ENCODE peak calls at places on chromosomes 7 and 10, in five cellular contexts. N is neural crest cell; V is effector memory CD4-positive, alpha-beta T cell; E is heart left ventricle; Y is T-helper 1 cell. F is an unnamed sample.

GRCh38 chr7:126605056-126605455 is 647.7 kb downstream of the GRM8 start:
- DNase-seq in V (no peak), Y (no peak), N (no peak), E (no peak), F (no peak)

GRCh38 chr7:103314849-103315248 is 17.6 kb downstream of the PMPCB start:
- DNase-seq in Y (no peak), E (no peak), N (no peak), V (no peak), F (no peak)

GRCh38 chr7:7761974-7762769 is 43.8 kb upstream of the RPA3 start:
- DNase-seq in V (no peak), Y (no peak), N (no peak), E (no peak), F (no peak)

GRCh38 chr10:81472927-81473470 is 402.0 kb upstream of the NRG3 start:
- DNase-seq in Y (no peak), N (no peak), E (no peak), V (no peak), F (no peak)

GRCh38 chr10:106582291-106582690 is 582.2 kb downstream of the SORCS1 start:
- DNase-seq in N (no peak), E (no peak), Y (no peak), V (no peak), F (no peak)

GRCh38 chr7:102433319-102434038 is at the start of gene ORAI2:
- DNase-seq in V (peak; percentile 85), E (peak; percentile 86), N (peak; percentile 70), Y (peak; percentile 79), F (peak; percentile 89)

GRCh38 chr10:79093658-79094411 is 25.1 kb downstream of the ZMIZ1 start:
- DNase-seq in V (no peak), Y (no peak), N (no peak), E (no peak), F (no peak)

GRCh38 chr7:4849390-4849789 is 12.4 kb downstream of the PAPOLB start:
- DNase-seq in N (peak; percentile 14), Y (no peak), V (no peak), E (no peak), F (no peak)

GRCh38 chr10:122143238-122143841 is 127.8 kb upstream of the BTBD16 start:
- DNase-seq in Y (no peak), V (no peak), N (no peak), E (no peak), F (no peak)

GRCh38 chr10:100186253-100186780 is 488 bp upstream of the ERLIN1 start:
- DNase-seq in E (peak; percentile 35), Y (no peak), N (no peak), V (no peak), F (no peak)

GRCh38 chr10:35371731-35372130 is 35.4 kb downstream of the CCNY start:
- DNase-seq in Y (no peak), N (no peak), V (no peak), E (no peak), F (no peak)

GRCh38 chr7:123573896-123574467 is 16.4 kb upstream of the NDUFA5 start:
- DNase-seq in E (no peak), N (no peak), V (no peak), Y (no peak), F (no peak)

GRCh38 chr10:24847476-24847875 is 104.9 kb downstream of the PRTFDC1 start:
- DNase-seq in V (no peak), Y (no peak), E (no peak), N (no peak), F (no peak)

GRCh38 chr7:27211694-27212316 is 11.9 kb upstream of the HOXA13 start:
- DNase-seq in N (no peak), Y (no peak), V (no peak), E (no peak), F (no peak)

GRCh38 chr10:3500408-3500856 is 284.6 kb downstream of the KLF6 start:
- DNase-seq in Y (no peak), V (no peak), E (peak; percentile 69), N (peak; percentile 73), F (no peak)

GRCh38 chr7:2708547-2709310 is 20.7 kb downstream of the AMZ1 start:
- DNase-seq in E (no peak), N (no peak), Y (no peak), V (no peak), F (no peak)

GRCh38 chr7:151883872-151884271 is 7.0 kb upstream of the PRKAG2 start:
- DNase-seq in E (no peak), N (no peak), V (no peak), Y (no peak), F (no peak)

GRCh38 chr10:122321960-122322359 is 50.9 kb downstream of the BTBD16 start:
- DNase-seq in N (no peak), V (no peak), E (no peak), Y (no peak), F (no peak)

GRCh38 chr7:88452648-88453047 is 146.0 kb upstream of the STEAP4 start:
- DNase-seq in E (no peak), V (no peak), Y (no peak), N (no peak), F (no peak)

GRCh38 chr10:119031496-119032059 is 2.1 kb downstream of the NANOS1 start:
- DNase-seq in N (no peak), V (no peak), E (no peak), Y (no peak), F (no peak)

GRCh38 chr10:110430369-110431273 is 67.1 kb upstream of the DUSP5 start:
- DNase-seq in N (no peak), E (no peak), V (no peak), Y (no peak), F (no peak)

GRCh38 chr7:55878701-55879100 is 8.6 kb upstream of the ZNF713 start:
- DNase-seq in E (no peak), N (no peak), Y (no peak), V (no peak), F (no peak)

GRCh38 chr7:123797673-123798526 is 47.1 kb upstream of the HYAL4 start:
- DNase-seq in E (no peak), N (no peak), Y (no peak), V (no peak), F (no peak)

GRCh38 chr7:157861031-157861491 is 524.3 kb downstream of the DNAJB6 start:
- DNase-seq in Y (no peak), N (no peak), V (no peak), E (no peak), F (no peak)

GRCh38 chr7:5296627-5297226 is 14.0 kb downstream of the SLC29A4 start:
- DNase-seq in Y (peak; percentile 65), N (peak; percentile 57), E (no peak), V (peak; percentile 68), F (peak; percentile 76)

GRCh38 chr7:24054231-24054630 is 229.8 kb upstream of the NPY start:
- DNase-seq in E (no peak), Y (no peak), V (no peak), N (no peak), F (no peak)

GRCh38 chr7:135320277-135320676 is 86.6 kb downstream of the STRA8 start:
- DNase-seq in N (no peak), Y (no peak), E (peak; percentile 74), V (no peak), F (no peak)

GRCh38 chr10:34758447-34758996 is 56.6 kb downstream of the PARD3 start:
- DNase-seq in Y (no peak), N (no peak), E (no peak), V (no peak), F (no peak)

GRCh38 chr10:77582710-77583115 is 54.9 kb downstream of the KCNMA1 start:
- DNase-seq in V (no peak), N (no peak), Y (no peak), E (no peak), F (no peak)

F was measured in T-helper 9 cell.